ENCODE peak calls at places on chromosomes 6 and 20, in six cellular contexts. B is pancreas, A is HCT116, R is lung, Y is heart right ventricle, W is cardiac muscle cell. U is an unnamed sample.

GRCh38 chr20:43459022-43459942 is 1.6 kb downstream of the SRSF6 start:
- DNase-seq in B (no peak), A (no peak), R (no peak), Y (no peak), W (no peak), U (no peak)

GRCh38 chr6:119355157-119355556 is 5.6 kb upstream of the MAN1A1 start:
- DNase-seq in B (no peak), A (no peak), R (no peak), Y (no peak), W (no peak), U (no peak)

GRCh38 chr6:106963544-106963943 is 11.0 kb downstream of the CD24 start:
- DNase-seq in B (no peak), A (no peak), R (no peak), Y (no peak), W (no peak), U (no peak)

GRCh38 chr6:829646-830045 is 136.7 kb upstream of the EXOC2 start:
- DNase-seq in B (no peak), A (no peak), R (no peak), Y (no peak), W (no peak), U (no peak)

GRCh38 chr6:80210618-80211017 is 104.1 kb downstream of the BCKDHB start:
- DNase-seq in B (no peak), A (no peak), R (no peak), Y (no peak), W (peak; percentile 92), U (peak; percentile 45)

GRCh38 chr6:155985660-155986138 is 530.1 kb upstream of the NOX3 start:
- DNase-seq in B (no peak), A (no peak), R (no peak), Y (no peak), W (no peak), U (peak; percentile 18)

GRCh38 chr6:136527831-136528230 is 22.4 kb downstream of the MAP7 start:
- DNase-seq in B (no peak), A (no peak), R (no peak), Y (no peak), W (no peak), U (no peak)

GRCh38 chr6:127026247-127026646 is 92.2 kb upstream of the RSPO3 start:
- DNase-seq in B (no peak), A (peak; percentile 37), R (no peak), Y (no peak), W (no peak), U (peak; percentile 19)

GRCh38 chr6:3796396-3796795 is 44.9 kb upstream of the PXDC1 start:
- DNase-seq in B (no peak), A (no peak), R (no peak), Y (no peak), W (no peak), U (no peak)

GRCh38 chr6:89412071-89413005 is at the start of gene RRAGD:
- DNase-seq in B (peak; percentile 81), A (peak; percentile 4), R (peak; percentile 80), Y (peak; percentile 68), W (peak; percentile 87), U (peak; percentile 87)

GRCh38 chr6:130303436-130303835 is 62.4 kb upstream of the TMEM200A start:
- DNase-seq in B (no peak), A (no peak), R (no peak), Y (no peak), W (no peak), U (no peak)

GRCh38 chr20:36070451-36070850 is 84.1 kb upstream of the EPB41L1 start:
- DNase-seq in B (no peak), A (no peak), R (no peak), Y (no peak), W (no peak), U (peak; percentile 67)

GRCh38 chr20:32742322-32743236 is 688 bp downstream of the COMMD7 start:
- DNase-seq in B (peak; percentile 58), A (no peak), R (no peak), Y (peak; percentile 11), W (no peak), U (peak; percentile 42)

GRCh38 chr20:11755071-11755881 is 162.4 kb upstream of the BTBD3 start:
- DNase-seq in B (no peak), A (no peak), R (no peak), Y (no peak), W (no peak), U (no peak)

GRCh38 chr6:14476793-14477531 is 359.4 kb downstream of the CD83 start:
- DNase-seq in B (no peak), A (no peak), R (no peak), Y (no peak), W (no peak), U (peak; percentile 85)

GRCh38 chr6:83518946-83519489 is 6.7 kb downstream of the PRSS35 start:
- DNase-seq in B (no peak), A (no peak), R (no peak), Y (no peak), W (no peak), U (no peak)

GRCh38 chr20:61956396-61957342 is 109.0 kb downstream of the TAF4 start:
- DNase-seq in B (no peak), A (no peak), R (no peak), Y (no peak), W (peak; percentile 54), U (no peak)
- H3K27me3 ChIP-seq in B (no peaks in the 10 kb centered on the region), A (peaks cover 16% of the 10 kb centered on the region), R (no peaks in the 10 kb centered on the region), Y (peaks cover 3% of the 10 kb centered on the region), W (no peaks in the 10 kb centered on the region), U (peaks cover 6% of the 10 kb centered on the region)

DNA sequence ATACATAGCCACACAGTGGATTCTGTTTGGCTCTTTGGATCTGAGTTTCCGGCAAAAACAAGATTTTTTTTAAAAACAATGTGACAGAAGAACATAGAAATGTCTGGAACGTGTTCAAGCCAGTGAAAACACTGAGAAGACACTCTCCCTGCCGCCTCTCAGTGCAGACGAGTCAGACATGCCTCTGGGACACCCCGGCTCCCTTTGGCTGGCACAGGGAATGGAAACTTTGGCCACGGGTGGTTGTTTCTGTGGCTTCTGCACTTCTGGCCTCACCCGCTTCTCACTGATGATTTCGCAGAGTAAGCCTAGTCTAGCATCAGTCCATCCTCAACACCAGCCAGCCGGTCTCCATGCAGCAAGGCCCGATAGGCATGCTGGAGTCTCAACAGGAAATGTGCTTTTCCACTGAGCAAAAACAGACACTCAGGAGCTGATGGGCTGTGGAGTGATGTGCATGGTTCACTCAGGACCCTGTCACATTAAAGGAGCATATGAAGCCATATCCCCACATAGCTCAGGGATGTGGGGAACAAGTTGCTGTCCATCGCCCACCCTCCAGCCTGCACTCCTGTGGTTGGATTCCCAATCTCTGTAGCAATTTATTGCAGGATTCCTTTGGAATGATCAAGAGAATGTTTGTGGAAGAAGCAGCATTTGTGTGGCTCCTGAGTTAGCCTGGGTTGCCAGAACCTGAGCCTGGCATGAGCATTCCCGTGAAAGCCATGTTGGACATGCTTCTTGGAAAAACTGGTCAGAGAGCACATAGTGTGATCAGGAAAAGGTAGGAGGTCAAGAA is 262.0 kb upstream of the RIN2 start:
- DNase-seq in B (no peak), A (no peak), R (no peak), Y (no peak), W (no peak), U (no peak)
- H3K4me3 ChIP-seq in B (no peak overlapping the region), A (no peak overlapping the region), R (no peak overlapping the region), Y (no peak overlapping the region), W (no peak overlapping the region), U (no peak overlapping the region)

GRCh38 chr6:142409794-142410193 is 108.0 kb downstream of the ADGRG6 start:
- DNase-seq in B (no peak), A (no peak), R (no peak), Y (no peak), W (no peak), U (no peak)
- H3K27ac ChIP-seq in B (no peak overlapping the region), A (no peak overlapping the region), R (no peak overlapping the region), Y (no peak overlapping the region), W (no peak overlapping the region), U (no peak overlapping the region)

DNA sequence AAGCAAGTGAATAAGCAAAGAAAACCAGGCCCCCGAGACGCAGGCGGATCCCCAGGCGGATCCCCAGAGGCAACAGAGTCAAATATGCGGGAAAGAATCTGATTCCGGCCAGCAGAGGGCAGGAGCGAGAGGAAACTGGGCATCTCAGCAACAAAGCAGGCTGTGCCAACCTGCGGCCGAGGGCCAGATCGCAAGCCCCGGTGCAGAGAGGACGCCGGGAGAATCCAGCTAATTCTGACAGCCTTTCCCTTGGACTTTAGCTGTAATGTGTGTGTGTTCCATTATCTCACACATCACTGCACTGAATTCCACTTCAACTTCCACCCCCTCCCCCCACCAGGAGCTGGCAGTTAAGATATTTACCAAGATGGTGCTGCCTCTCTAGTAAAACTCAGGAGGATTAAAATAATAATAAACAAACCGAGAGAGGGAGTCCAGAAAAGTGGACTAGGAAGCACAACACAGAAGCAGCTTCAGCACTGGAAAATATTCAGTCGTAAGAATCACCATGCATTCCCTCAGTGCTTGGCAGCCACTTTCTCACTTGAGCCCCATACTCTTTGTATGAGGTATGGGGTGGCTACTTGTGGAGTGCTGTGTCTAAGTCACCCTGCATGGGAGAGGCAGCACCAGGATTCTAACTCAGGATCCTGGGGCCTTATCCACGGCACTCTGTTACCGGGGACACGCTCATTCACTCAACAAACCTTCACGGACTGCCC is 66.2 kb upstream of the SNX9 start:
- DNase-seq in B (peak; percentile 90), A (peak; percentile 71), R (peak; percentile 85), Y (peak; percentile 83), W (peak; percentile 83), U (peak; percentile 93)
- H3K27me3 ChIP-seq in B (no peaks in the 10 kb centered on the region), A (no peaks in the 10 kb centered on the region), R (no peaks in the 10 kb centered on the region), Y (no peaks in the 10 kb centered on the region), W (no peaks in the 10 kb centered on the region), U (no peaks in the 10 kb centered on the region)

DNA sequence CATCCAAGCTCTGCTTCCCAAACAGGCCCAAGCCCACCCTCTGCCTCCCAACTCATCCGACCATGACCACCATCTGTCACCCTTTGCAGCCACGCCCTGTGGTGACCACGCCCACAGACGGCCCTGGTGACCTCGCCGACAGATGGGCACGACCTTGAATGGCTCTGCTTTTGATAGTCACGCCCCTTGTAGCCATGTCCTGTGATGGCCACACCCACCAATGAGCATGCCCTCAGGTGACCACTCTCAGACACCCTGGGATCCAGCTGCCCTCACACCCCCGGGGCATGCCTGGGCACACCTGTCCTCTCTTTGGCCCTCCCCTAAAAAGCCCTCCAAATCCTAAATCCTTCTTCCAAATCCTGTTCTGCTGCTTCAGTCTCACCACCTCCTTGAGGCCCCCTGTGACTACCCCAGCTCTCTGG is 51.0 kb downstream of the SSR1 start:
- DNase-seq in B (no peak), A (no peak), R (peak; percentile 39), Y (no peak), W (no peak), U (peak; percentile 35)
- H3K4me3 ChIP-seq in B (peak overlapping the region; percentile 51), A (peak overlapping the region; percentile 69), R (no peak overlapping the region), Y (peak overlapping the region; percentile 77), W (peak overlapping the region; percentile 40), U (no peak overlapping the region)

GRCh38 chr20:19811231-19811630 is 53.2 kb downstream of the RIN2 start:
- DNase-seq in B (no peak), A (no peak), R (no peak), Y (no peak), W (no peak), U (no peak)
- H3K27ac ChIP-seq in B (no peak overlapping the region), A (no peak overlapping the region), R (peak overlapping the region; percentile 0), Y (no peak overlapping the region), W (no peak overlapping the region), U (no peak overlapping the region)

GRCh38 chr6:13030421-13030820 is 297.9 kb downstream of the TBC1D7 start:
- DNase-seq in B (no peak), A (no peak), R (no peak), Y (no peak), W (no peak), U (no peak)
- H3K27me3 ChIP-seq in B (no peaks in the 10 kb centered on the region), A (peaks cover 45% of the 10 kb centered on the region), R (no peaks in the 10 kb centered on the region), Y (no peaks in the 10 kb centered on the region), W (peaks cover 5% of the 10 kb centered on the region), U (peaks cover 3% of the 10 kb centered on the region)

GRCh38 chr6:105844275-105844848 is 241.8 kb upstream of the PRDM1 start:
- DNase-seq in B (no peak), A (no peak), R (no peak), Y (peak; percentile 58), W (no peak), U (no peak)
- H3K4me3 ChIP-seq in B (no peak overlapping the region), A (no peak overlapping the region), R (no peak overlapping the region), Y (no peak overlapping the region), W (no peak overlapping the region), U (no peak overlapping the region)

U was measured in hepatocyte.